ENCODE peak calls at places on chromosome 22, in eight cellular contexts. S is right lobe of liver, C is stomach, P is HCT116, A is Peyer's patch, I is prostate gland, O is GM12878, M is IMR-90. J is an unnamed sample.

GRCh38 chr22:27283714-27284113 is 517.8 kb downstream of the MN1 start:
- DNase-seq in S (no peak), C (no peak), P (peak; percentile 15), A (no peak), I (no peak), O (no peak), M (peak; percentile 1), J (no peak)

GRCh38 chr22:25875461-25875860 is 133.5 kb downstream of the MYO18B start:
- DNase-seq in S (no peak), C (no peak), P (no peak), A (no peak), I (no peak), O (no peak), M (no peak), J (no peak)

GRCh38 chr22:45069925-45070324 is 60.1 kb upstream of the PHF21B start:
- DNase-seq in S (no peak), C (no peak), P (no peak), A (no peak), I (no peak), O (no peak), M (no peak), J (no peak)

GRCh38 chr22:48393041-48393370 is 1434.7 kb downstream of the BRD1 start:
- DNase-seq in S (no peak), C (no peak), P (no peak), A (peak; percentile 39), I (no peak), O (no peak), M (no peak), J (no peak)

GRCh38 chr22:21937821-21938070 is 14.9 kb downstream of the PPM1F start:
- DNase-seq in S (no peak), C (no peak), P (no peak), A (no peak), I (no peak), O (no peak), M (peak; percentile 94), J (no peak)

GRCh38 chr22:35708453-35708852 is 9.2 kb upstream of the APOL5 start:
- DNase-seq in S (no peak), C (no peak), P (no peak), A (no peak), I (no peak), O (no peak), M (peak; percentile 69), J (no peak)

GRCh38 chr22:39229688-39230260 is 15.0 kb downstream of the PDGFB start:
- DNase-seq in S (no peak), C (no peak), P (no peak), A (no peak), I (no peak), O (no peak), M (no peak), J (no peak)

GRCh38 chr22:33515733-33516297 is 404.5 kb downstream of the LARGE1 start:
- DNase-seq in S (peak; percentile 76), C (peak; percentile 65), P (no peak), A (no peak), I (no peak), O (no peak), M (no peak), J (no peak)

GRCh38 chr22:17795661-17796548 is 21.6 kb upstream of the BID start:
- DNase-seq in S (no peak), C (no peak), P (no peak), A (no peak), I (no peak), O (no peak), M (no peak), J (no peak)

GRCh38 chr22:34354071-34354817 is 434.0 kb upstream of the LARGE1 start:
- DNase-seq in S (no peak), C (no peak), P (no peak), A (no peak), I (no peak), O (no peak), M (no peak), J (no peak)

GRCh38 chr22:25120093-25120561 is 79.5 kb upstream of the CRYBB3 start:
- DNase-seq in S (peak; percentile 55), C (peak; percentile 77), P (peak; percentile 79), A (peak; percentile 51), I (peak; percentile 79), O (no peak), M (no peak), J (peak; percentile 46)

GRCh38 chr22:37806409-37807338 is 1.1 kb upstream of the GCAT start:
- DNase-seq in S (peak; percentile 40), C (peak; percentile 38), P (no peak), A (peak; percentile 59), I (no peak), O (no peak), M (peak; percentile 52), J (no peak)

GRCh38 chr22:31613904-31614296 is 48.1 kb downstream of the PISD start:
- DNase-seq in S (no peak), C (no peak), P (no peak), A (no peak), I (no peak), O (no peak), M (no peak), J (no peak)

GRCh38 chr22:31615940-31616314 is 46.1 kb downstream of the PISD start:
- DNase-seq in S (no peak), C (no peak), P (no peak), A (no peak), I (no peak), O (no peak), M (no peak), J (no peak)

GRCh38 chr22:31616315-31616980 is 45.6 kb downstream of the PISD start:
- DNase-seq in S (no peak), C (no peak), P (no peak), A (peak; percentile 72), I (no peak), O (no peak), M (no peak), J (no peak)

GRCh38 chr22:31615481-31615840 is 46.6 kb downstream of the PISD start:
- DNase-seq in S (no peak), C (no peak), P (no peak), A (no peak), I (no peak), O (no peak), M (no peak), J (no peak)

DNA sequence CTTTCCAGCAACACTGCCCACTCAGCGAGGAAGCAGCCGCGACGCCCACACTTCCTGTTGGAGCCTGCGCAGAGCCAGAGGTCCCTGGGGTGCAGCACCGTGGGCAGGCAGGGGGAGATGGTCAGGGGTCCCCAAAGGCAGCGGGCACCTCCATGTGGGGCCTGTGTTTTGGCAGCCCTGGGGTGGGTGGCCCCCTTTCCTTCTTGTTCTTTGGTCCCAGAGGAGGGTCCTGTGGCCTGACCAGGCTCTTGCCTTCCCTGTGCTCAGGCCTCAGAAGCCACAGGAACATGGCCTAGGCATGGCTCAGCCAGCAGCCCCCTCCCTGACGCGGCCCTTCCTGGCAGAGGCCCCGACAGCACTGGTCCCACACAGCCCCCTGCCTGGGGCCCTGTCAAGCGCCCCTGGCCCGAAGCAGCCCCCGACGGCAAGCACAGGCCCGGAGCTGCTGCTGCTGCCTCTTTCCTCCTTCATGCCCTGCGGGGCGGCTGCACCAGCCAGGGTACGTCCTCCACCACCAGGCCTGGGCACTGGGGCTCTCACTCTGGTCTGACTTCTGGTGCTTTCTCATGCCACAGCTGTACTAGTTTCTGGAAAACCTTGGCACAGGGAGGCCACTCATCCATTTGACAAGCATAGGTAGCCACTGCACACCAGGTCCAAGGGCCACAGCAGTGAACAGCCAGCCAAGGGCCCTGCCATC is 47.1 kb downstream of the PISD start:
- DNase-seq in S (no peak), C (no peak), P (no peak), A (no peak), I (no peak), O (no peak), M (no peak), J (no peak)
- TF ChIP-seq POLR2A in S (no peak), C (no peak), P (no peak), A (no peak), I (no peak), O (peak; percentile 67), M (no peak), J (no peak)

DNA sequence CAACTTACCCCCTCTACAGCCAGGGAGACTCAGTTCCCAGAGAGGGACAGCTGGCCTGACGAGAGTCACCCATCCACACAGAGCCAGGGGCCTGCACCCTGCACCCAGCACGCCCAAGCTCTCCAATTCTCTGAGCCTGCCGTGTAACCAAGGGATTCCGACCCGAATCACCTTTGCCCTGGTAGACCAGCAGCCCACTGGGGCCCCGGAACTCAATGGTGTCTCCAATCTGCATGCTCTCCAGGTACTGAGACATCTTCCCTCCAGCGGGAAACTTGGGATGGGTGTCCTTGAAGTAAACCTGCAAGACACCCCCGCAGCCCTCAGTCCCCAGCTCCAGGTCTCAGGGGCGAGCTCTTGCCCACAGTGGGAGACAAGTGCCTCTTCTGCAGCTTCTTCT is 12.4 kb downstream of the ATP5MGL start:
- DNase-seq in S (no peak), C (no peak), P (no peak), A (no peak), I (no peak), O (no peak), M (no peak), J (no peak)
- TF ChIP-seq POLR2A in S (no peak), C (no peak), P (no peak), A (no peak), I (no peak), O (no peak), M (no peak), J (no peak)

DNA sequence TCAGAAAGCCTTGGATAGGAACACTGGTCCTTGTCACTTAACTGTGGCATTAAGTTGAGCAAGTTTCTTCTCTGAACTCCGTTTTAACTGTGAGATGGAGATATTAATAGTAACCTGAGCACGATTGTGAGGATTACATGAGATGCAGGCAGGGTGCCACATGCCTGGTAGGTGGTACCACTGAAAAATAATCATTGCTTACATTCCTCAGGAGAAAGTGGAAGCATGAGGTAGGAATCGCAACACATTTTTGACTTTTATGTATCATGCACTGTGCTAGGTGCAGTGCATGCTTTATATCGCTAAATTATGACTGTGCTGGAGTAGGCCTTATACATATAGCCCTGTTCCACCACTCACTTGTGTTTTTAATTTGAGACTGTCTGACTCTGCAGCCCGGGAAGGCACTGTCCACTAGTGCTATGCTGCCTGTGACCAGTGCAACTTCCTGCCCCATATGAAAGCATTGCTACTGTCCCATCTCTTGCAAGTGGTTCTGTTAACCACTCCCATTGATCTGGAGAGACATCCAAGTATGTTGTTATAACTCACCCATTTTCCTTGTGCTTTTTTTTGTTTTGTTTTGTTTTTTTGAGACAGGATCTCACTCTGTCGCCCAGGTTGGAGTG is 997 bp downstream of the UQCR10 start:
- DNase-seq in S (no peak), C (no peak), P (no peak), A (no peak), I (no peak), O (no peak), M (no peak), J (no peak)
- TF ChIP-seq POLR2A in S (no peak), C (no peak), P (no peak), A (no peak), I (no peak), O (no peak), M (no peak), J (no peak)

DNA sequence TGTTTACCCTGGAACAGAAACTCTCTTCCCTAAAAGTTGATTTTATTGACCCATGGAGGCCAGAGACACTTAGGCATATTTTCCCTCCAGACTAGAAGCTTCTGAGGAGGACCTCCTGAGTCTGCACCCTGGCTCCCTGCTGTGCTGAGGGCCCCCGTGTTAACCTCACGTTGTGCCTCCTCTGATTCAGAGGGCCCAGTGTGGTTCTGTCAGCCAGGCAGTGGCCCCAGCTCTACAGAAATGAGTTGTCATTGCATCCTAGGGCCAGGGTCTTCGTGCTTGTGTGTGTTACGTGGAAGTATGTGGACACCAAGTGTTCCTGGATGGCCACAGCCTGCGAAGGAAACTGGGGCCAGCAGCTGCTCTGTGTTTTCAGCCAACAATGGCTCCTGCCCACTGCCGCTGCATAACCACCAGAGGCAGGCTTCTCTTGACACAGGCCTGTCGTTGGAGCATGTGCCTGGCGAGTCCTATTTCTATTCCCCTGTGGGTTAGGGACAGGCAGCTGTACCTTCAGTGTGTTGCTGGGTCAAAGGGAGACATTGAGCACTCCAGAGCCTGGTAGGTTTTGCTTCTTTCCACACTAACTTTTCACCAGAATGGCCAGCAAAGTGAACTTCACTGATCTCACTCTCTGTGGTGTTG is 44.5 kb downstream of the MED15 start:
- DNase-seq in S (no peak), C (no peak), P (no peak), A (no peak), I (no peak), O (no peak), M (no peak), J (no peak)
- TF ChIP-seq POLR2A in S (no peak), C (no peak), P (no peak), A (no peak), I (no peak), O (no peak), M (no peak), J (no peak)